ENCODE peak calls at places on chromosomes 16 and 17, in four cellular contexts. V is activated CD8-positive, alpha-beta memory T cell treated with anti-CD3 and anti-CD28 coated beads, Interleukin-2, amount 50 U/mL, for 48 hours; W is GM06990; G is prostate gland. M is an unnamed sample.

GRCh38 chr17:67151717-67152116 is 93.3 kb downstream of the HELZ start:
- DNase-seq in G (no peak), W (no peak), V (no peak), M (no peak)

GRCh38 chr16:2511128-2511785 is 2.5 kb upstream of the ATP6V0C start:
- DNase-seq in G (no peak), W (no peak), V (no peak), M (no peak)

GRCh38 chr16:57258226-57258909 is 13.3 kb downstream of the ARL2BP start:
- DNase-seq in V (peak; percentile 35), W (no peak), G (no peak), M (no peak)

GRCh38 chr16:25367773-25368172 is 110.1 kb upstream of the ZKSCAN2 start:
- DNase-seq in G (no peak), W (no peak), V (no peak), M (no peak)

GRCh38 chr17:66508896-66509843 is 206.8 kb downstream of the PRKCA start:
- DNase-seq in G (peak; percentile 91), W (no peak), V (no peak), M (peak; percentile 44)

GRCh38 chr17:66655861-66656260 is 179.1 kb upstream of the CACNG5 start:
- DNase-seq in G (no peak), V (no peak), W (no peak), M (no peak)

GRCh38 chr17:28974451-28974850 is 23.1 kb upstream of the PHF12 start:
- DNase-seq in G (no peak), W (no peak), V (no peak), M (no peak)

GRCh38 chr16:31455601-31456314 is 3.5 kb upstream of the ARMC5 start:
- DNase-seq in V (no peak), W (no peak), G (no peak), M (no peak)

GRCh38 chr16:16830973-16831372 is 452.0 kb downstream of the NPIPA7 start:
- DNase-seq in G (no peak), W (no peak), V (no peak), M (no peak)

GRCh38 chr16:49775581-49775980 is 80.3 kb downstream of the ZNF423 start:
- DNase-seq in G (no peak), W (no peak), V (no peak), M (no peak)

GRCh38 chr16:65176603-65177002 is 54.7 kb upstream of the CDH11 start:
- DNase-seq in W (no peak), G (no peak), V (no peak), M (no peak)

GRCh38 chr16:25788637-25789036 is 96.9 kb downstream of the HS3ST4 start:
- DNase-seq in G (no peak), W (no peak), V (no peak), M (no peak)

GRCh38 chr17:78423961-78424747 is 45.7 kb downstream of the PGS1 start:
- DNase-seq in W (no peak), V (no peak), G (no peak), M (no peak)

GRCh38 chr16:84277244-84277823 is 17.3 kb upstream of the WFDC1 start:
- DNase-seq in W (peak; percentile 28), G (peak; percentile 67), V (peak; percentile 93), M (peak; percentile 59)

GRCh38 chr17:21525464-21526130 is 149.4 kb downstream of the KCNJ12 start:
- DNase-seq in W (no peak), G (no peak), V (no peak), M (no peak)

M was measured in T47D.